ENCODE peak calls at places on chromosomes 2 and 18, in five cellular contexts. R, D, L, N and H are unnamed samples.

GRCh38 chr18:26403451-26403850 is 144.9 kb downstream of the KCTD1 start:
- DNase-seq in R (no peak), D (no peak), N (no peak), L (no peak), H (no peak)

GRCh38 chr2:26669099-26669498 is 23.4 kb upstream of the KCNK3 start:
- DNase-seq in D (no peak), R (no peak), L (no peak), N (no peak), H (no peak)

GRCh38 chr2:11155326-11156059 is at the start of gene SLC66A3:
- DNase-seq in R (peak), D (peak), L (no peak), N (no peak), H (peak)

GRCh38 chr18:35939166-35939565 is 33.3 kb upstream of the RMP24 start:
- DNase-seq in N (no peak), L (peak), R (no peak), D (peak), H (no peak)

GRCh38 chr18:74819433-74820059 is 221.9 kb downstream of the ZNF407 start:
- DNase-seq in L (peak), N (no peak), D (peak), R (peak), H (no peak)

GRCh38 chr18:48719988-48720654 is 181.3 kb downstream of the CTIF start:
- DNase-seq in N (peak), L (no peak), D (no peak), R (no peak), H (no peak)

GRCh38 chr2:120338015-120338414 is 7.9 kb upstream of the INHBB start:
- DNase-seq in D (no peak), L (no peak), N (no peak), R (no peak), H (no peak)

GRCh38 chr2:240350006-240350355 is 85.5 kb upstream of the GPC1 start:
- DNase-seq in L (no peak), D (no peak), R (no peak), N (no peak), H (no peak)

GRCh38 chr2:241734208-241734466 is 293 bp upstream of the D2HGDH start:
- DNase-seq in R (no peak), L (no peak), D (no peak), N (no peak), H (no peak)

GRCh38 chr2:237697586-237698337 is 70.4 kb downstream of the LRRFIP1 start:
- DNase-seq in R (no peak), N (no peak), D (peak), L (no peak), H (no peak)

GRCh38 chr2:226334981-226335720 is 464.5 kb downstream of the IRS1 start:
- DNase-seq in D (no peak), R (no peak), L (no peak), N (no peak), H (peak)

GRCh38 chr2:22729466-22729865 is 655.5 kb upstream of the KLHL29 start:
- DNase-seq in D (no peak), R (no peak), L (no peak), N (no peak), H (no peak)

GRCh38 chr18:22210331-22210754 is 41.0 kb downstream of the GATA6 start:
- DNase-seq in R (no peak), D (no peak), L (no peak), N (peak), H (no peak)

GRCh38 chr2:54459037-54459441 is 2.9 kb downstream of the SPTBN1 start:
- DNase-seq in D (peak), L (no peak), R (peak), N (peak), H (no peak)

GRCh38 chr2:16462965-16463364 is 202.7 kb downstream of the CYRIA start:
- DNase-seq in N (no peak), L (no peak), R (no peak), D (no peak), H (no peak)

GRCh38 chr2:159010340-159010739 is 41.9 kb downstream of the TANC1 start:
- DNase-seq in D (no peak), R (no peak), L (no peak), N (peak), H (no peak)

GRCh38 chr2:218992196-218992595 is 1.0 kb downstream of the CRYBA2 start:
- DNase-seq in D (no peak), L (no peak), R (no peak), N (no peak), H (no peak)

GRCh38 chr2:104872866-104873688 is 19.2 kb downstream of the POU3F3 start:
- DNase-seq in D (peak), N (peak), L (peak), R (peak), H (peak)

GRCh38 chr2:139946690-139947089 is 1166.5 kb upstream of the NXPH2 start:
- DNase-seq in L (no peak), R (no peak), N (no peak), D (no peak), H (peak)

GRCh38 chr2:109711230-109712125 is 82.6 kb upstream of the RGPD5 start:
- DNase-seq in R (no peak), L (no peak), D (no peak), N (no peak), H (no peak)

GRCh38 chr2:169715379-169716228 is 18.0 kb upstream of the KLHL23 start:
- DNase-seq in L (no peak), R (no peak), D (no peak), N (peak), H (no peak)

GRCh38 chr2:74425523-74425922 is 4.0 kb downstream of the WDR54 start:
- DNase-seq in N (no peak), R (no peak), D (no peak), L (no peak), H (no peak)

GRCh38 chr2:30666307-30666874 is 140.9 kb downstream of the CAPN13 start:
- DNase-seq in N (peak), L (no peak), R (no peak), D (peak), H (no peak)

GRCh38 chr2:134240061-134240460 is 13.8 kb upstream of the MGAT5 start:
- DNase-seq in R (no peak), L (no peak), N (no peak), D (no peak), H (no peak)

GRCh38 chr2:85761-86160 is 39.5 kb upstream of the FAM110C start:
- DNase-seq in L (no peak), N (no peak), D (no peak), R (no peak), H (no peak)